ENCODE peak calls at places on chromosome 2, in nine cellular contexts. One of them, this sample, is unnamed.

GRCh38 chr2:11829324-11829946 is 83.0 kb downstream of the LPIN1 start:
- DNase-seq in IMR-90: peak
- DNase-seq in lower lobe of right lung: peak
- DNase-seq in neural crest cell: peak
- DNase-seq in kidney epithelial cell: no peak
- DNase-seq in bronchial epithelial cell: peak
- DNase-seq in nephron progenitor cell: peak
- DNase-seq in RWPE2: no peak
- DNase-seq in cardiac muscle cell: peak
- DNase-seq in this sample: peak

GRCh38 chr2:126657636-126658315 is 1.8 kb downstream of the GYPC start:
- DNase-seq in IMR-90: peak
- DNase-seq in lower lobe of right lung: peak
- DNase-seq in neural crest cell: peak
- DNase-seq in kidney epithelial cell: peak
- DNase-seq in bronchial epithelial cell: peak
- DNase-seq in nephron progenitor cell: peak
- DNase-seq in RWPE2: no peak
- DNase-seq in cardiac muscle cell: peak
- DNase-seq in this sample: peak

GRCh38 chr2:159028776-159029175 is 60.3 kb downstream of the TANC1 start:
- DNase-seq in IMR-90: no peak
- DNase-seq in lower lobe of right lung: no peak
- DNase-seq in neural crest cell: no peak
- DNase-seq in kidney epithelial cell: no peak
- DNase-seq in bronchial epithelial cell: no peak
- DNase-seq in nephron progenitor cell: no peak
- DNase-seq in RWPE2: no peak
- DNase-seq in cardiac muscle cell: no peak
- DNase-seq in this sample: no peak

GRCh38 chr2:121705958-121706357 is 30.7 kb downstream of the NIFK start:
- DNase-seq in IMR-90: no peak
- DNase-seq in lower lobe of right lung: no peak
- DNase-seq in neural crest cell: no peak
- DNase-seq in kidney epithelial cell: no peak
- DNase-seq in bronchial epithelial cell: no peak
- DNase-seq in nephron progenitor cell: no peak
- DNase-seq in RWPE2: no peak
- DNase-seq in cardiac muscle cell: no peak
- DNase-seq in this sample: no peak

GRCh38 chr2:227815066-227815465 is 1.4 kb downstream of the CCL20 start:
- DNase-seq in IMR-90: no peak
- DNase-seq in lower lobe of right lung: no peak
- DNase-seq in neural crest cell: no peak
- DNase-seq in kidney epithelial cell: no peak
- DNase-seq in bronchial epithelial cell: no peak
- DNase-seq in nephron progenitor cell: no peak
- DNase-seq in RWPE2: no peak
- DNase-seq in cardiac muscle cell: no peak
- DNase-seq in this sample: no peak

GRCh38 chr2:83786140-83786539 is 672.9 kb downstream of the SUCLG1 start:
- DNase-seq in IMR-90: no peak
- DNase-seq in lower lobe of right lung: no peak
- DNase-seq in neural crest cell: no peak
- DNase-seq in kidney epithelial cell: no peak
- DNase-seq in bronchial epithelial cell: no peak
- DNase-seq in nephron progenitor cell: no peak
- DNase-seq in RWPE2: no peak
- DNase-seq in cardiac muscle cell: no peak
- DNase-seq in this sample: no peak

GRCh38 chr2:159712929-159713575 is 746 bp downstream of the MARCHF7 start:
- DNase-seq in IMR-90: no peak
- DNase-seq in lower lobe of right lung: no peak
- DNase-seq in neural crest cell: no peak
- DNase-seq in kidney epithelial cell: no peak
- DNase-seq in bronchial epithelial cell: peak
- DNase-seq in nephron progenitor cell: no peak
- DNase-seq in RWPE2: no peak
- DNase-seq in cardiac muscle cell: peak
- DNase-seq in this sample: no peak

GRCh38 chr2:215879977-215880940 is 133.1 kb downstream of the MREG start:
- DNase-seq in IMR-90: peak
- DNase-seq in lower lobe of right lung: no peak
- DNase-seq in neural crest cell: no peak
- DNase-seq in kidney epithelial cell: no peak
- DNase-seq in bronchial epithelial cell: no peak
- DNase-seq in nephron progenitor cell: no peak
- DNase-seq in RWPE2: no peak
- DNase-seq in cardiac muscle cell: no peak
- DNase-seq in this sample: no peak

DNA sequence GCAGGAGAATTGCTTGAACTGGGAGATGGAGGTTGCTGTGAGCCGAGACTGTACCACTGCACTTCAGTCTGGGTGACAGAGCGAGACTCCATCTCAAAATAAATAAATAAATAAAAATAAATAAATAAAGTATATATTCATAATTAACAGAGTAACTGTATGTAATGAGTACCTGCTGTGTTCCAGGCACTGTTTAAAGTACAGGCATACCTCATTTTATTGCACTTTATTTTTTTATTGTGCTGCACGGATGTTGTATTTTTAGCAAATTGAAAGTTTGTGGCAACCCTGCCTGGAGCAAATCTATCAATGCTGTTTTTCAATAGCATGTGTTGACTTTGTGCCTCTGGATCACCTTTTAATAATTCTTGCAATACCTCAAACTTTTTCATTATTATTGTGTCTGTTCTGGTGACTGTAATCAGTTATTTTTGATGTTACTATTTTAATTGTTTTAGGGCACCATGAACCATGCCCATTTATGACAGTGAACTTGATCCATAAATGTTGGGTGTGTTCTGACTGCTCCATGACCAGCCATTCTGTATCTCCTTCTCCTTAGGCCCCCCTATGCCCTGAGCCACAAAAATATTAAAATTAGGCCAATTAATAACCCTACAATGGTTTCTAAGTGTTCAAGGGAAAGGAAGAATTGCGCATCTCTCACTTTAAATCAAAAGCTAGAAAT is 27.5 kb upstream of the CD8A start:
- DNase-seq in IMR-90: no peak
- DNase-seq in lower lobe of right lung: no peak
- DNase-seq in neural crest cell: no peak
- DNase-seq in kidney epithelial cell: no peak
- DNase-seq in bronchial epithelial cell: no peak
- DNase-seq in nephron progenitor cell: no peak
- DNase-seq in RWPE2: no peak
- DNase-seq in cardiac muscle cell: no peak
- DNase-seq in this sample: no peak
- TF ChIP-seq CTCF in IMR-90: no peak
- TF ChIP-seq CTCF in lower lobe of right lung: no peak
- TF ChIP-seq CTCF in neural crest cell: no peak
- TF ChIP-seq CTCF in kidney epithelial cell: no peak
- TF ChIP-seq CTCF in bronchial epithelial cell: no peak
- TF ChIP-seq CTCF in nephron progenitor cell: no peak
- TF ChIP-seq CTCF in RWPE2: no peak
- TF ChIP-seq CTCF in cardiac muscle cell: no peak
- TF ChIP-seq CTCF in this sample: no peak

GRCh38 chr2:113273031-113273551 is 5.6 kb downstream of the PAX8 start:
- DNase-seq in IMR-90: peak
- DNase-seq in lower lobe of right lung: no peak
- DNase-seq in neural crest cell: peak
- DNase-seq in kidney epithelial cell: peak
- DNase-seq in bronchial epithelial cell: no peak
- DNase-seq in nephron progenitor cell: peak
- DNase-seq in RWPE2: no peak
- DNase-seq in cardiac muscle cell: peak
- DNase-seq in this sample: no peak
- TF ChIP-seq CTCF in IMR-90: peak
- TF ChIP-seq CTCF in lower lobe of right lung: no peak
- TF ChIP-seq CTCF in neural crest cell: no peak
- TF ChIP-seq CTCF in kidney epithelial cell: peak
- TF ChIP-seq CTCF in bronchial epithelial cell: peak
- TF ChIP-seq CTCF in nephron progenitor cell: peak
- TF ChIP-seq CTCF in RWPE2: peak
- TF ChIP-seq CTCF in cardiac muscle cell: no peak
- TF ChIP-seq CTCF in this sample: no peak

DNA sequence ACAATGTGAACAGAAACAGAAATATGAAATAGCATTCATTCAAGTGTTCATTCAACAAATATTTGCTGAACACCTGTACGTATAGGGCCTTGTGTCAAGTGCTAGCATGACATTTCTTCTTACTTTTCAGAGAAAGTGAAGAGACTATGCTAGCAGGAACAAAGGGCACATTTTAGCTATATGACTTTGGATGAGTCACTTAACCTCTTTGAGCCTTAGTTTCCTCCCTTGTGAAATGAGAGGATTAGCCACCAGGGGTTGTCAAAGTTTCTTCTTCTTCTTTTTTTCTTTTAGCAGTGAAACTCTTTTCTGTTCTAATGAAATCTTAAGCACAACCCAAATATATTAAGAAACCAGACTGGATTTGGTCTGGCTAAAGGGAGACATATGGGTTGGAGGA is 53.1 kb downstream of the FIGN start:
- DNase-seq in IMR-90: peak
- DNase-seq in lower lobe of right lung: no peak
- DNase-seq in neural crest cell: no peak
- DNase-seq in kidney epithelial cell: no peak
- DNase-seq in bronchial epithelial cell: peak
- DNase-seq in nephron progenitor cell: no peak
- DNase-seq in RWPE2: no peak
- DNase-seq in cardiac muscle cell: no peak
- DNase-seq in this sample: no peak
- TF ChIP-seq CTCF in IMR-90: peak
- TF ChIP-seq CTCF in lower lobe of right lung: no peak
- TF ChIP-seq CTCF in neural crest cell: peak
- TF ChIP-seq CTCF in kidney epithelial cell: peak
- TF ChIP-seq CTCF in bronchial epithelial cell: peak
- TF ChIP-seq CTCF in nephron progenitor cell: no peak
- TF ChIP-seq CTCF in RWPE2: peak
- TF ChIP-seq CTCF in cardiac muscle cell: peak
- TF ChIP-seq CTCF in this sample: no peak

DNA sequence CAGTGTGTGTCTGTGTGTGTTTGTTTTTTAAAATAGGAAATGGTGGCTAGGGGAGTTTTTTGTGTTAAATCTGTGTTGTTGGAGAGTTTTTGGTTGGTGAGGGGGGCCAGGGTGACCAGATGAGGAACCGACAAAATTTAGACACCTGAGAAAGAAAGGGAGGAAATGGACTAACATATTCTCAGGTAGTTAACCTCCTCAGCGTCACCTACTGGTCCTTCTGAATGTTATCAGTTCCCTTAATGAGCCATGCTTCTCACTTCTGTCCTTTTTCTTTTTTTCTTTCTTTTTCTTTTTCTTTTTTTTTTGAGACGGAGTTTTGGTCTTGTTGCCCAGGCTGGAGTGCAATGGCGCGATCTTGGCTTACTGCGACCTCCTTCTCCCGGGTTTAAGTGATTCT is 107.0 kb downstream of the FMNL2 start:
- DNase-seq in IMR-90: no peak
- DNase-seq in lower lobe of right lung: no peak
- DNase-seq in neural crest cell: no peak
- DNase-seq in kidney epithelial cell: no peak
- DNase-seq in bronchial epithelial cell: no peak
- DNase-seq in nephron progenitor cell: no peak
- DNase-seq in RWPE2: no peak
- DNase-seq in cardiac muscle cell: no peak
- DNase-seq in this sample: no peak
- TF ChIP-seq CTCF in IMR-90: no peak
- TF ChIP-seq CTCF in lower lobe of right lung: no peak
- TF ChIP-seq CTCF in neural crest cell: no peak
- TF ChIP-seq CTCF in kidney epithelial cell: no peak
- TF ChIP-seq CTCF in bronchial epithelial cell: peak
- TF ChIP-seq CTCF in nephron progenitor cell: no peak
- TF ChIP-seq CTCF in RWPE2: no peak
- TF ChIP-seq CTCF in cardiac muscle cell: no peak
- TF ChIP-seq CTCF in this sample: peak

GRCh38 chr2:238706673-238707072 is 141.2 kb upstream of the TWIST2 start:
- DNase-seq in IMR-90: no peak
- DNase-seq in lower lobe of right lung: no peak
- DNase-seq in neural crest cell: no peak
- DNase-seq in kidney epithelial cell: no peak
- DNase-seq in bronchial epithelial cell: no peak
- DNase-seq in nephron progenitor cell: no peak
- DNase-seq in RWPE2: no peak
- DNase-seq in cardiac muscle cell: no peak
- DNase-seq in this sample: no peak
- TF ChIP-seq CTCF in IMR-90: peak
- TF ChIP-seq CTCF in lower lobe of right lung: no peak
- TF ChIP-seq CTCF in neural crest cell: peak
- TF ChIP-seq CTCF in kidney epithelial cell: peak
- TF ChIP-seq CTCF in bronchial epithelial cell: peak
- TF ChIP-seq CTCF in nephron progenitor cell: peak
- TF ChIP-seq CTCF in RWPE2: peak
- TF ChIP-seq CTCF in cardiac muscle cell: peak
- TF ChIP-seq CTCF in this sample: no peak

DNA sequence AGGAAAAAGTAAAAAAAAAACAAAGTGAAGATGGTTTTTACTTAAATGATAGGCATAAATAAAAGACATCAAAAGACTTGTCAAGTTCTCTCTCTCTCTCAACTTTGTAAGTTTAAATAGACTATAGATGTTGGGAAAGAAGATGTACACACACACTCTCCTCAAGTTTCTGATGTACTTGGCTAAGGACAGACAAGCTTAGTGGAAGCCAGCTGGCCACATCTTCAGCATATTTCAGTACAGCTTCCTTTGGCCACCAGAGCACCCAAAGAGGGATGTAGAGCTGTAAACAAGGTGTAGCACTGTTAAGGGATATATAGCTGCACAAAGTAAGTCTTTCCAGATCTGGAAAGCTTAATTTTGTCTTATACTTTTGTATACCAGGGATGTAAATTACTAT is 64.2 kb upstream of the MSTN start:
- DNase-seq in IMR-90: peak
- DNase-seq in lower lobe of right lung: no peak
- DNase-seq in neural crest cell: no peak
- DNase-seq in kidney epithelial cell: no peak
- DNase-seq in bronchial epithelial cell: no peak
- DNase-seq in nephron progenitor cell: no peak
- DNase-seq in RWPE2: no peak
- DNase-seq in cardiac muscle cell: no peak
- DNase-seq in this sample: no peak
- TF ChIP-seq CTCF in IMR-90: no peak
- TF ChIP-seq CTCF in lower lobe of right lung: no peak
- TF ChIP-seq CTCF in neural crest cell: no peak
- TF ChIP-seq CTCF in kidney epithelial cell: no peak
- TF ChIP-seq CTCF in bronchial epithelial cell: no peak
- TF ChIP-seq CTCF in nephron progenitor cell: no peak
- TF ChIP-seq CTCF in RWPE2: no peak
- TF ChIP-seq CTCF in cardiac muscle cell: no peak
- TF ChIP-seq CTCF in this sample: no peak